ENCODE peak calls at places on chromosomes 3 and 15, in six cellular contexts. U, N, L, A, J and B are unnamed samples.

GRCh38 chr3:64595253-64595694 is 92.5 kb downstream of the ADAMTS9 start:
- DNase-seq in J (peak; percentile 73), A (peak; percentile 5), L (peak; percentile 80), N (no peak), U (no peak), B (no peak)

GRCh38 chr3:183907911-183908331 is 23.2 kb upstream of the PARL start:
- DNase-seq in J (no peak), N (peak; percentile 86), L (no peak), U (no peak), A (no peak), B (no peak)

GRCh38 chr3:194472290-194472920 is 14.4 kb downstream of the ATP13A3 start:
- DNase-seq in A (peak; percentile 85), J (no peak), U (no peak), L (peak; percentile 33), N (no peak), B (peak; percentile 55)

GRCh38 chr3:131163-131889 is 65.2 kb upstream of the CHL1 start:
- DNase-seq in J (no peak), N (no peak), L (peak; percentile 22), A (no peak), U (no peak), B (no peak)

GRCh38 chr3:115325539-115325938 is 178.5 kb upstream of the ZBTB20 start:
- DNase-seq in N (no peak), A (peak; percentile 46), J (no peak), L (peak; percentile 31), U (no peak), B (peak; percentile 21)

GRCh38 chr3:53724566-53724965 is 121.7 kb downstream of the CHDH start:
- DNase-seq in L (no peak), J (no peak), N (no peak), A (no peak), U (no peak), B (no peak)

GRCh38 chr3:56885461-56885860 is 83.7 kb upstream of the ARHGEF3 start:
- DNase-seq in A (no peak), U (no peak), L (no peak), J (no peak), N (no peak), B (no peak)

GRCh38 chr15:101244039-101244781 is 7.6 kb downstream of the CHSY1 start:
- DNase-seq in J (no peak), U (no peak), A (no peak), N (no peak), L (no peak), B (no peak)

GRCh38 chr3:170801597-170801996 is 68.4 kb downstream of the RPL22L1 start:
- DNase-seq in N (no peak), J (no peak), L (no peak), U (no peak), A (no peak), B (no peak)

GRCh38 chr3:48409291-48410201 is 20.3 kb downstream of the PLXNB1 start:
- DNase-seq in U (peak; percentile 61), A (no peak), L (no peak), J (peak; percentile 21), N (peak; percentile 5), B (no peak)

GRCh38 chr3:27632431-27633223 is 89.5 kb downstream of the EOMES start:
- DNase-seq in J (peak; percentile 59), A (peak; percentile 32), N (peak; percentile 40), L (peak; percentile 28), U (peak; percentile 65), B (peak; percentile 26)

GRCh38 chr3:38479431-38480092 is 16.6 kb upstream of the EXOG start:
- DNase-seq in U (no peak), L (peak; percentile 67), J (peak; percentile 64), A (peak; percentile 76), N (peak; percentile 49), B (peak; percentile 37)

GRCh38 chr3:140395134-140396075 is 282.5 kb upstream of the TRIM42 start:
- DNase-seq in N (no peak), J (no peak), L (no peak), A (no peak), U (no peak), B (no peak)

GRCh38 chr3:143307613-143308183 is 188.1 kb downstream of the CHST2 start:
- DNase-seq in U (no peak), N (no peak), A (peak; percentile 27), J (peak; percentile 44), L (peak; percentile 14), B (no peak)

GRCh38 chr3:45741742-45742141 is 52.5 kb downstream of the SACM1L start:
- DNase-seq in N (no peak), A (no peak), J (no peak), L (no peak), U (no peak), B (no peak)

GRCh38 chr3:46901061-46901460 is 23.5 kb downstream of the PTH1R start:
- DNase-seq in A (no peak), J (no peak), L (no peak), U (no peak), N (no peak), B (no peak)

GRCh38 chr3:42701371-42702065 is 1.1 kb downstream of the HHATL start:
- DNase-seq in A (peak; percentile 49), L (peak; percentile 86), J (no peak), U (no peak), N (no peak), B (no peak)

GRCh38 chr3:66609660-66610547 is 109.1 kb upstream of the LRIG1 start:
- DNase-seq in L (no peak), U (no peak), A (no peak), N (no peak), J (no peak), B (peak; percentile 76)

GRCh38 chr3:107221856-107222255 is 155.4 kb upstream of the CCDC54 start:
- DNase-seq in A (peak; percentile 57), L (no peak), J (no peak), N (no peak), U (no peak), B (no peak)

GRCh38 chr3:32430900-32431299 is 39.2 kb downstream of the CMTM7 start:
- DNase-seq in L (no peak), A (no peak), U (no peak), N (no peak), J (no peak), B (no peak)

GRCh38 chr3:62553811-62554210 is 180.5 kb upstream of the FEZF2 start:
- DNase-seq in N (no peak), J (no peak), A (no peak), U (no peak), L (no peak), B (no peak)

GRCh38 chr3:132784502-132785025 is 62.4 kb upstream of the NPHP3 start:
- DNase-seq in A (no peak), U (no peak), N (no peak), J (no peak), L (no peak), B (no peak)

GRCh38 chr3:101065962-101066361 is 72.7 kb upstream of the ABI3BP start:
- DNase-seq in N (no peak), J (no peak), U (no peak), L (no peak), A (peak; percentile 91), B (peak; percentile 66)

GRCh38 chr3:101068876-101069606 is 75.8 kb upstream of the ABI3BP start:
- DNase-seq in L (no peak), A (no peak), N (no peak), U (no peak), J (no peak), B (no peak)

GRCh38 chr3:101069796-101070195 is 76.6 kb upstream of the ABI3BP start:
- DNase-seq in J (no peak), A (no peak), N (no peak), U (no peak), L (no peak), B (no peak)

GRCh38 chr3:101070260-101071121 is 77.3 kb upstream of the ABI3BP start:
- DNase-seq in U (no peak), N (peak; percentile 67), J (no peak), L (peak; percentile 17), A (peak; percentile 70), B (no peak)

DNA sequence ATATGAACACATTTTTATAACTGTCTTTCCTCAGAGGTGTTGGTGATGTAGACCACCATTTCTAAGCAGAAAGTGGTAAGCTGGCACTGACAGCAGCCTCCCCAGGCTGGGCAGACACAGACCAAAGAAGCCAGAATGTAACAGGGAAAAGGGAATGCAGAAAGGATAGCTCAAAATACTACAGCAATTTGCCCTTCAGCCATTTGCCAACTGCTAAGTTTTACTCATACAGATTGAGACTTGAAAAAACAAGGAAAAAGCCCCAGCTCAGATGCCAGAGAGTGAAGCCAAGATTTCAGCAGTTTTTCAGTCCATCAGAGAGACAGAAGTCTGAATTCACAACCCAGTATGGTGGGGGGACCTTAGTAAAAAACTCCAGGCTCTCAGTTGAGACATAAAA is 73.6 kb upstream of the ABI3BP start:
- DNase-seq in N (no peak), J (no peak), U (no peak), A (peak; percentile 25), L (no peak), B (no peak)
- H3K4me3 ChIP-seq in N (no peak overlapping the region), J (no peak overlapping the region), U (no peak overlapping the region), A (no peak overlapping the region), L (no peak overlapping the region), B (no peak overlapping the region)

GRCh38 chr15:50116477-50116876 is 2.6 kb downstream of the ATP8B4 start:
- DNase-seq in A (peak; percentile 56), U (no peak), N (peak; percentile 34), J (no peak), L (no peak), B (no peak)
- TF ChIP-seq CTCF in A (peak; percentile 63), U (no peak), N (peak; percentile 69), J (no peak), L (no peak), B (peak; percentile 32)

DNA sequence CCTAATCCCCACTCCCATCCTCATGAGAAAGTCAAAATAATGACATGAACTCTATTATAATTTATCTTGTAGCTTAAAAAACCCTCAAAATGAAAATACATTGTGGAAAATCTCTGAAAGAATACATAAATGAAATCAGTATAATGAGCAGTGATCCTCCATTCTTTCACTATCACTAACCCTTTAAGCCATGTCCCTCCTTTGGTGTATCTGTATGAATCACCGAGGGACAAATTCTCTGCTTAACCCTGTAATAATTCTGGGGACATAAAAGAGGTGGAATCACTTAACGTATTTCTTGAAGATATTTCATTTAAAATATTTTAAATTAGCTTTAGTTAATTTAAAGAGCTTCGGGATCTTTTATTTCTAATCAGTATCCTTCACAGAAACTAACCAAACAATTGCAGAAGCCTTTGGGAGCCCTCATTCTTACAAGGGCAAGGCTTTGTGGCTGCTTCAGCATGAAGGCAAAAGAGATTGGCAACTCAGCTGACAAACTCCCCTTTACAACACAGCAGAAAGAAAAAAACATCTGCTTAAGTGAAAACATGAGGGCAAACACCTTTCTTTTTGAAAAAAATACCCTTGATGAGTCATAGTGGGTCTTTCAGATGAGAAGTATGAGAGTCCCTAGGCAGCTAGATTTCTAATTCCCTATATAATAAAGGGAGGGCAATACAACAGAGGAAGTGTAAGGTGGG is 44.0 kb upstream of the ALCAM start:
- DNase-seq in J (no peak), L (no peak), N (no peak), A (no peak), U (no peak), B (no peak)
- H3K27ac ChIP-seq in J (no peak overlapping the region), L (no peak overlapping the region), N (no peak overlapping the region), A (no peak overlapping the region), U (no peak overlapping the region), B (no peak overlapping the region)

DNA sequence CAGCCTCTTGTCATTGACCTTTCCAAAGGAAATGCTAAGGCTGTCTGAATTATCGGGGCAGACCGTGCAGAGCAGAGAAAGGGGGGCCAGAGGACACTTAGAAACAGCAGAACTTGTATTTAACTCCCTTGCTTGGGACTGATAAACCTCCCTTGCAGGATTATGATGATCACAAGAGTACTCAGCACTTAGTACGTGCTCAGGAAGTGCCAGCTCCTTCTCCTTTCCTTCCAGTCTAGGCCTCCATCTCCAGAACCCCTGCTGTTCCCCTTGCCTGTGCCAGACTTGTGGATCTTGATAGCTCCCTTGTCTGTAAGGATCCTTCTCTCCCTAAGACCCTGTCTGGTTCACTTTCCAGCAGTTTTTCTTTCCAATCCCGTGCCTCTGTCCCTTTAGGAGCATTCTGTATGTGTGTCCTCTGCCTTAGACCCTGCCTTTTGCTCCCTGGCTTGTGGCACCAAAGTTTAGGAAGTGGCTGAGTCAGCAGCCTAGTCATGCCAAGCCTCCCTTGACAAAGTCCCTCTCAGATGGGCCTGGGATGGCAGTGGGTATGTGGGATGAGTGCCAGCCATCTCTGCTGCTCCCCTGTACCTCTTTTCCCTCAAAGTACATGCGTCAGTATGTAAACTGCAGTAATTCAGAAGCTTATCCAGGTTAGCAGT is 795 bp downstream of the SORD start:
- DNase-seq in U (no peak), N (no peak), A (peak; percentile 54), J (no peak), L (no peak), B (no peak)
- H3K4me3 ChIP-seq in U (peak overlapping the region; percentile 71), N (peak overlapping the region; percentile 90), A (peak overlapping the region; percentile 74), J (peak overlapping the region; percentile 84), L (peak overlapping the region; percentile 48), B (peak overlapping the region; percentile 81)